ENCODE peak calls at places on chromosomes 6 and 20, in six cellular contexts. Q is OCI-LY7; T is substantia nigra; M is GM23248; N is GM23338; E is effector memory CD4-positive, alpha-beta T cell. P is an unnamed sample.

GRCh38 chr6:113969888-113970807 is 800 bp downstream of the HDAC2 start:
- DNase-seq in Q (peak), T (peak), M (peak), N (peak), E (peak), P (peak)

GRCh38 chr6:40907198-40907701 is 131.8 kb downstream of the UNC5CL start:
- DNase-seq in Q (no peak), T (no peak), M (peak), N (peak), E (no peak), P (no peak)

GRCh38 chr20:3813758-3814581 is 6.4 kb upstream of the AP5S1 start:
- DNase-seq in Q (no peak), T (no peak), M (no peak), N (no peak), E (no peak), P (peak)

GRCh38 chr6:105844275-105844848 is 241.8 kb upstream of the PRDM1 start:
- DNase-seq in Q (no peak), T (no peak), M (peak), N (peak), E (no peak), P (no peak)

GRCh38 chr6:40262363-40262762 is 324.8 kb downstream of the LRFN2 start:
- DNase-seq in Q (no peak), T (no peak), M (no peak), N (no peak), E (no peak), P (peak)

GRCh38 chr6:6352772-6353171 is 32.3 kb upstream of the F13A1 start:
- DNase-seq in Q (no peak), T (no peak), M (no peak), N (no peak), E (no peak), P (no peak)

GRCh38 chr6:34671362-34671761 is 25.2 kb downstream of the ILRUN start:
- DNase-seq in Q (no peak), T (no peak), M (peak), N (no peak), E (no peak), P (peak)

GRCh38 chr6:32933661-32934085 is 7.2 kb downstream of the HLA-DMB start:
- DNase-seq in Q (peak), T (peak), M (peak), N (peak), E (peak), P (peak)

GRCh38 chr6:112503210-112503609 is 156.1 kb downstream of the RFPL4B start:
- DNase-seq in Q (no peak), T (no peak), M (peak), N (peak), E (no peak), P (peak)

GRCh38 chr6:130933712-130934200 is 106.5 kb downstream of the SMLR1 start:
- DNase-seq in Q (no peak), T (peak), M (peak), N (peak), E (no peak), P (peak)

GRCh38 chr6:28943557-28944411 is 20.0 kb upstream of the TRIM27 start:
- DNase-seq in Q (peak), T (peak), M (peak), N (peak), E (no peak), P (peak)

GRCh38 chr20:17358854-17359253 is 132.0 kb downstream of the PCSK2 start:
- DNase-seq in Q (no peak), T (no peak), M (no peak), N (no peak), E (no peak), P (no peak)

GRCh38 chr6:154488802-154489437 is 21.6 kb downstream of the CNKSR3 start:
- DNase-seq in Q (no peak), T (no peak), M (peak), N (no peak), E (no peak), P (peak)

GRCh38 chr6:131660195-131660594 is 23.1 kb downstream of the ENPP3 start:
- DNase-seq in Q (no peak), T (no peak), M (peak), N (no peak), E (no peak), P (no peak)

GRCh38 chr6:29507319-29507718 is 19.6 kb upstream of the MAS1L start:
- DNase-seq in Q (no peak), T (no peak), M (no peak), N (no peak), E (no peak), P (no peak)

GRCh38 chr20:59697082-59697481 is 92.7 kb downstream of the PHACTR3 start:
- DNase-seq in Q (no peak), T (no peak), M (no peak), N (no peak), E (no peak), P (no peak)
- H3K27ac ChIP-seq in Q (no peak), T (peak), M (no peak), N (no peak), E (no peak), P (no peak)

GRCh38 chr6:13357551-13358075 is 29.3 kb upstream of the TBC1D7 start:
- DNase-seq in Q (no peak), T (peak), M (peak), N (peak), E (no peak), P (peak)

GRCh38 chr6:13354331-13355042 is 26.1 kb upstream of the TBC1D7 start:
- DNase-seq in Q (peak), T (no peak), M (peak), N (no peak), E (no peak), P (no peak)

GRCh38 chr6:13358486-13358885 is 30.1 kb upstream of the TBC1D7 start:
- DNase-seq in Q (no peak), T (no peak), M (no peak), N (no peak), E (no peak), P (no peak)

GRCh38 chr6:13355043-13355945 is 27.0 kb upstream of the TBC1D7 start:
- DNase-seq in Q (peak), T (no peak), M (peak), N (no peak), E (no peak), P (no peak)

DNA sequence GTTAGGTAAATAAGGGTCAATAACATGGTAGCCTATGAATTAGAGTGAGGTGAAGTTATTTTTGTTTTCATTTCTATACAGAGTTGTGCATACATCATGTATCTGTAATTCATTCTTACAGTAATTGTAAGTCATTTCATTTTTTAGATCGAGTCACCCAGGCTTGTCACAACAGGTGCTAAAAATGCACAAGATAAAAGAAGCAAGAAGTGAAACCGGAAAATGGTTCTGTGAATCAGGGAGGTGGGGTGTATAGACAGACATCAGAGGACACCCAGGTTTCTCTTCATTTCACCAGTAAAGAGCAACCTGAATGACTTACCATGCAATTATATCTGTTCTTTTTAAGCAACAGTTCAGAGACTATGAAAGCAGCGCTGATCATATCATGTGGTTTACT is 27.6 kb upstream of the TBC1D7 start:
- DNase-seq in Q (peak), T (no peak), M (no peak), N (no peak), E (no peak), P (no peak)
- H3K27ac ChIP-seq in Q (peak), T (no peak), M (peak), N (no peak), E (peak), P (peak)

DNA sequence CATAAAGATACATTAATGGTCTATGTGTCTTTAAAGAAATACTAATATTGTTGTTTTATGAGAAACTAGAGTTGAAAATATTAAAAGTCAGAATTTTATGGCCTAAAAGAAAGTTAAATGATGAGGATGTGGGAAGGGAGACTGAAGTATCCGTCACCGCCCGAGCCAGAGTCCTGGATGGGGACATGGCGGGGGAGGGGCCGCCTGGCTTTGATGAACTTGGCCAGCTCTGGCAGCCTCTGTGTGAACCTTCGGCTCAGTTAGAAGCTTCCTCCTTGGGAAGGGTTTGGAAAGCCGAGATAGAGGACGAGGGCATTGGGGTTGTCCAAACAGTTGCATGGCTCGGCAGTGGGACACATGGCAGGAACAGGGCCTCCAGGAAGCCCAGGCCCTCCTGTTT is 6.8 kb upstream of the RBBP8NL start:
- DNase-seq in Q (no peak), T (no peak), M (no peak), N (no peak), E (no peak), P (no peak)
- H3K27ac ChIP-seq in Q (no peak), T (no peak), M (no peak), N (no peak), E (no peak), P (no peak)

GRCh38 chr20:37352611-37352980 is 6.7 kb downstream of the SRC start:
- DNase-seq in Q (no peak), T (no peak), M (no peak), N (no peak), E (no peak), P (peak)

GRCh38 chr20:37355252-37356180 is 9.6 kb downstream of the SRC start:
- DNase-seq in Q (no peak), T (no peak), M (no peak), N (no peak), E (no peak), P (peak)

GRCh38 chr20:37356387-37356786 is 10.4 kb downstream of the SRC start:
- DNase-seq in Q (no peak), T (no peak), M (peak), N (no peak), E (no peak), P (peak)

GRCh38 chr20:37353285-37353849 is 7.4 kb downstream of the SRC start:
- DNase-seq in Q (no peak), T (no peak), M (no peak), N (no peak), E (no peak), P (no peak)

GRCh38 chr20:37354210-37355195 is 8.6 kb downstream of the SRC start:
- DNase-seq in Q (no peak), T (no peak), M (no peak), N (no peak), E (no peak), P (peak)
- H3K27ac ChIP-seq in Q (no peak), T (no peak), M (no peak), N (no peak), E (no peak), P (no peak)

DNA sequence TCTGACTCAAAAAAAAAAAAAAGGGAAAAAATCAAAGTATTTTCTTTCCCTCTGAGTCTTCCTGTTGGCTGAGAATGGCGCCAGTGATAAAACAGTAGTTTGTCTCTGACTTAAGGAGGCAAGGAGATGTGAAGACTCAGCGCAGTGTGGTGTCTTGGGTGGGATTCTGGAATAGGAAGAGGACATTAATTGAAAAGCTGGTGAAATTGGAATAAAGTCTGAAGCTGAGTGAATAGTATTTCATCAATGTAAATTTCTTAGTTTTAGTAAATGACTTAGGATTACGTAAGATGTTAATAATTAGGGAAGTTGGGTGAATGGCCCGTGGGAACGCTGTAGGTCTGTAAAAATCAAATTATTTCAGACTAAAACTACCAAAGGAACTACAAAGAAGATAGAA is 122.7 kb upstream of the ZNF217 start:
- DNase-seq in Q (no peak), T (no peak), M (no peak), N (no peak), E (no peak), P (no peak)
- H3K27ac ChIP-seq in Q (no peak), T (no peak), M (no peak), N (no peak), E (no peak), P (no peak)